ENCODE peak calls at places on chromosome 18, in nine cellular contexts. One of them, this sample, is unnamed.

GRCh38 chr18:9617006-9617542 is 2.7 kb upstream of the PPP4R1 start:
- DNase-seq in NCI-H1417: no peak
- DNase-seq in activated CD8-positive, alpha-beta T cell treated with anti-CD3 and anti-CD28 coated beads for 36 hours: no peak
- DNase-seq in NCI-H345: no peak
- DNase-seq in PC-9: no peak
- DNase-seq in CD8-positive, alpha-beta memory T cell: no peak
- DNase-seq in DMS53: peak; percentile 35
- DNase-seq in prostate gland: no peak
- DNase-seq in aorta: no peak
- DNase-seq in this sample: no peak

GRCh38 chr18:21163647-21164625 is 52.3 kb upstream of the ROCK1 start:
- DNase-seq in PC-9: peak; percentile 38
- DNase-seq in aorta: no peak
- DNase-seq in DMS53: no peak
- DNase-seq in NCI-H1417: no peak
- DNase-seq in activated CD8-positive, alpha-beta T cell treated with anti-CD3 and anti-CD28 coated beads for 36 hours: no peak
- DNase-seq in CD8-positive, alpha-beta memory T cell: no peak
- DNase-seq in prostate gland: no peak
- DNase-seq in NCI-H345: no peak
- DNase-seq in this sample: peak; percentile 26

GRCh38 chr18:42028232-42028832 is 73.3 kb downstream of the PIK3C3 start:
- DNase-seq in activated CD8-positive, alpha-beta T cell treated with anti-CD3 and anti-CD28 coated beads for 36 hours: peak; percentile 41
- DNase-seq in NCI-H345: no peak
- DNase-seq in aorta: no peak
- DNase-seq in PC-9: no peak
- DNase-seq in DMS53: peak; percentile 60
- DNase-seq in CD8-positive, alpha-beta memory T cell: no peak
- DNase-seq in NCI-H1417: peak; percentile 6
- DNase-seq in prostate gland: no peak
- DNase-seq in this sample: no peak

GRCh38 chr18:7535436-7536190 is 31.5 kb upstream of the PTPRM start:
- DNase-seq in NCI-H1417: no peak
- DNase-seq in PC-9: no peak
- DNase-seq in aorta: no peak
- DNase-seq in activated CD8-positive, alpha-beta T cell treated with anti-CD3 and anti-CD28 coated beads for 36 hours: no peak
- DNase-seq in DMS53: no peak
- DNase-seq in CD8-positive, alpha-beta memory T cell: no peak
- DNase-seq in prostate gland: no peak
- DNase-seq in NCI-H345: no peak
- DNase-seq in this sample: no peak

GRCh38 chr18:49768051-49768391 is 45.3 kb downstream of the ACAA2 start:
- DNase-seq in NCI-H1417: peak; percentile 29
- DNase-seq in CD8-positive, alpha-beta memory T cell: peak; percentile 11
- DNase-seq in PC-9: peak; percentile 64
- DNase-seq in prostate gland: peak; percentile 71
- DNase-seq in activated CD8-positive, alpha-beta T cell treated with anti-CD3 and anti-CD28 coated beads for 36 hours: peak; percentile 49
- DNase-seq in DMS53: peak; percentile 84
- DNase-seq in NCI-H345: peak; percentile 32
- DNase-seq in aorta: no peak
- DNase-seq in this sample: no peak

GRCh38 chr18:48589797-48590519 is 51.1 kb downstream of the CTIF start:
- DNase-seq in activated CD8-positive, alpha-beta T cell treated with anti-CD3 and anti-CD28 coated beads for 36 hours: no peak
- DNase-seq in aorta: peak; percentile 84
- DNase-seq in CD8-positive, alpha-beta memory T cell: no peak
- DNase-seq in prostate gland: no peak
- DNase-seq in NCI-H345: no peak
- DNase-seq in NCI-H1417: no peak
- DNase-seq in DMS53: no peak
- DNase-seq in PC-9: no peak
- DNase-seq in this sample: no peak

GRCh38 chr18:2826581-2826980 is 20.2 kb upstream of the EMILIN2 start:
- DNase-seq in prostate gland: no peak
- DNase-seq in activated CD8-positive, alpha-beta T cell treated with anti-CD3 and anti-CD28 coated beads for 36 hours: no peak
- DNase-seq in aorta: peak; percentile 64
- DNase-seq in CD8-positive, alpha-beta memory T cell: no peak
- DNase-seq in NCI-H345: no peak
- DNase-seq in DMS53: no peak
- DNase-seq in PC-9: no peak
- DNase-seq in NCI-H1417: no peak
- DNase-seq in this sample: no peak

GRCh38 chr18:57776354-57776753 is 26.8 kb downstream of the ATP8B1 start:
- DNase-seq in NCI-H1417: no peak
- DNase-seq in prostate gland: no peak
- DNase-seq in DMS53: no peak
- DNase-seq in aorta: no peak
- DNase-seq in CD8-positive, alpha-beta memory T cell: no peak
- DNase-seq in NCI-H345: no peak
- DNase-seq in PC-9: no peak
- DNase-seq in activated CD8-positive, alpha-beta T cell treated with anti-CD3 and anti-CD28 coated beads for 36 hours: peak; percentile 79
- DNase-seq in this sample: no peak

GRCh38 chr18:48943736-48944527 is 6.8 kb downstream of the SMAD7 start:
- DNase-seq in DMS53: no peak
- DNase-seq in activated CD8-positive, alpha-beta T cell treated with anti-CD3 and anti-CD28 coated beads for 36 hours: no peak
- DNase-seq in NCI-H1417: no peak
- DNase-seq in NCI-H345: no peak
- DNase-seq in aorta: no peak
- DNase-seq in prostate gland: no peak
- DNase-seq in PC-9: peak; percentile 29
- DNase-seq in CD8-positive, alpha-beta memory T cell: peak; percentile 48
- DNase-seq in this sample: no peak

GRCh38 chr18:10455726-10456453 is 1.5 kb downstream of the APCDD1 start:
- DNase-seq in NCI-H345: no peak
- DNase-seq in CD8-positive, alpha-beta memory T cell: no peak
- DNase-seq in activated CD8-positive, alpha-beta T cell treated with anti-CD3 and anti-CD28 coated beads for 36 hours: no peak
- DNase-seq in PC-9: no peak
- DNase-seq in aorta: no peak
- DNase-seq in NCI-H1417: peak; percentile 58
- DNase-seq in DMS53: peak; percentile 56
- DNase-seq in prostate gland: no peak
- DNase-seq in this sample: no peak

GRCh38 chr18:2857491-2858063 is 10.8 kb downstream of the EMILIN2 start:
- DNase-seq in prostate gland: no peak
- DNase-seq in NCI-H1417: no peak
- DNase-seq in aorta: peak; percentile 88
- DNase-seq in PC-9: no peak
- DNase-seq in DMS53: no peak
- DNase-seq in NCI-H345: no peak
- DNase-seq in CD8-positive, alpha-beta memory T cell: no peak
- DNase-seq in activated CD8-positive, alpha-beta T cell treated with anti-CD3 and anti-CD28 coated beads for 36 hours: no peak
- DNase-seq in this sample: no peak

GRCh38 chr18:11948852-11949523 is 32.3 kb upstream of the IMPA2 start:
- DNase-seq in prostate gland: peak; percentile 9
- DNase-seq in aorta: no peak
- DNase-seq in DMS53: peak; percentile 37
- DNase-seq in NCI-H345: no peak
- DNase-seq in activated CD8-positive, alpha-beta T cell treated with anti-CD3 and anti-CD28 coated beads for 36 hours: no peak
- DNase-seq in PC-9: no peak
- DNase-seq in NCI-H1417: no peak
- DNase-seq in CD8-positive, alpha-beta memory T cell: no peak
- DNase-seq in this sample: no peak

This sample was measured in epithelial cell of prostate.